ENCODE peak calls at places on chromosomes 2 and 18, in six cellular contexts. N is K562, B is stomach, M is uterus, F is endothelial cell of umbilical vein, K is ovary. Q is an unnamed sample.

GRCh38 chr2:85277416-85278158 is 50.2 kb downstream of the TGOLN2 start:
- DNase-seq in N (no peak), B (no peak), M (peak), F (peak), K (peak), Q (no peak)

GRCh38 chr2:101619191-101619591 is 78.3 kb upstream of the MAP4K4 start:
- DNase-seq in N (no peak), B (peak), M (peak), F (peak), K (no peak), Q (no peak)

GRCh38 chr18:46253498-46253897 is 149.3 kb downstream of the HAUS1 start:
- DNase-seq in N (no peak), B (no peak), M (peak), F (no peak), K (no peak), Q (no peak)

GRCh38 chr2:162293122-162293781 is 25.2 kb downstream of the IFIH1 start:
- DNase-seq in N (no peak), B (no peak), M (no peak), F (peak), K (no peak), Q (no peak)

GRCh38 chr2:237625777-237626176 is 1.6 kb upstream of the LRRFIP1 start:
- DNase-seq in N (no peak), B (no peak), M (no peak), F (no peak), K (no peak), Q (no peak)

GRCh38 chr18:69686861-69687260 is 260.8 kb downstream of the CD226 start:
- DNase-seq in N (no peak), B (no peak), M (no peak), F (no peak), K (no peak), Q (no peak)

GRCh38 chr2:106165556-106165955 is 28.5 kb downstream of the UXS1 start:
- DNase-seq in N (no peak), B (no peak), M (no peak), F (no peak), K (no peak), Q (no peak)

GRCh38 chr2:160932960-160933359 is 227.3 kb upstream of the TANK start:
- DNase-seq in N (no peak), B (no peak), M (no peak), F (no peak), K (no peak), Q (no peak)

GRCh38 chr2:55033076-55033742 is 17.0 kb downstream of the RTN4 start:
- DNase-seq in N (no peak), B (no peak), M (no peak), F (no peak), K (no peak), Q (no peak)

GRCh38 chr2:110116033-110116710 is 550 bp upstream of the MALL start:
- DNase-seq in N (no peak), B (no peak), M (no peak), F (peak), K (no peak), Q (no peak)

GRCh38 chr2:205276071-205276777 is 406.1 kb upstream of the NRP2 start:
- DNase-seq in N (no peak), B (no peak), M (no peak), F (no peak), K (no peak), Q (no peak)

GRCh38 chr18:25449046-25449445 is 97.1 kb upstream of the ZNF521 start:
- DNase-seq in N (no peak), B (no peak), M (no peak), F (no peak), K (no peak), Q (no peak)

GRCh38 chr2:164782323-164782722 is 59.3 kb downstream of the COBLL1 start:
- DNase-seq in N (no peak), B (no peak), M (no peak), F (peak), K (no peak), Q (no peak)

GRCh38 chr2:69200107-69200520 is 186.9 kb downstream of the GFPT1 start:
- DNase-seq in N (no peak), B (no peak), M (no peak), F (no peak), K (peak), Q (no peak)

GRCh38 chr18:9380571-9381390 is 46.2 kb downstream of the TWSG1 start:
- DNase-seq in N (no peak), B (no peak), M (no peak), F (no peak), K (no peak), Q (no peak)

GRCh38 chr18:79911009-79911870 is 40.2 kb downstream of the SLC66A2 start:
- DNase-seq in N (no peak), B (no peak), M (peak), F (no peak), K (no peak), Q (peak)

GRCh38 chr2:88530081-88530480 is 77.6 kb upstream of the FOXI3 start:
- DNase-seq in N (no peak), B (no peak), M (no peak), F (no peak), K (no peak), Q (no peak)

GRCh38 chr2:33421820-33422219 is 54.6 kb upstream of the RASGRP3 start:
- DNase-seq in N (no peak), B (no peak), M (no peak), F (no peak), K (no peak), Q (no peak)

GRCh38 chr2:63661076-63661475 is 72.3 kb downstream of the MDH1 start:
- DNase-seq in N (no peak), B (no peak), M (no peak), F (peak), K (no peak), Q (no peak)

GRCh38 chr2:241770185-241770935 is 6.3 kb upstream of the GAL3ST2 start:
- DNase-seq in N (peak), B (no peak), M (no peak), F (no peak), K (no peak), Q (peak)

GRCh38 chr2:11669454-11670291 is at the start of gene NTSR2:
- DNase-seq in N (peak), B (peak), M (peak), F (peak), K (peak), Q (no peak)

GRCh38 chr2:107362973-107363372 is 463.7 kb upstream of the RGPD4 start:
- DNase-seq in N (no peak), B (no peak), M (no peak), F (no peak), K (no peak), Q (no peak)

GRCh38 chr2:128563348-128563687 is 244.7 kb upstream of the HS6ST1 start:
- DNase-seq in N (no peak), B (no peak), M (peak), F (no peak), K (peak), Q (no peak)

GRCh38 chr18:14098428-14098827 is 33.8 kb downstream of the ZNF519 start:
- DNase-seq in N (no peak), B (no peak), M (no peak), F (no peak), K (no peak), Q (no peak)

GRCh38 chr2:216633616-216634316 is 546 bp downstream of the IGFBP2 start:
- DNase-seq in N (no peak), B (peak), M (no peak), F (peak), K (peak), Q (no peak)

GRCh38 chr2:71561441-71562267 is 108.3 kb downstream of the DYSF start:
- DNase-seq in N (no peak), B (no peak), M (no peak), F (no peak), K (no peak), Q (no peak)

GRCh38 chr2:3464401-3465005 is 54.8 kb downstream of the ADI1 start:
- DNase-seq in N (no peak), B (no peak), M (peak), F (no peak), K (peak), Q (no peak)

GRCh38 chr18:76496200-76496890 is 1.3 kb upstream of the ZNF516 start:
- DNase-seq in N (peak), B (peak), M (peak), F (no peak), K (peak), Q (no peak)

GRCh38 chr2:100240386-100240785 is 81.9 kb downstream of the LONRF2 start:
- DNase-seq in N (no peak), B (no peak), M (no peak), F (no peak), K (no peak), Q (no peak)

GRCh38 chr18:79393626-79394401 is 1.9 kb upstream of the NFATC1 start:
- DNase-seq in N (peak), B (peak), M (peak), F (peak), K (peak), Q (peak)

GRCh38 chr2:133241231-133241575 is 327.1 kb downstream of the NCKAP5 start:
- DNase-seq in N (no peak), B (no peak), M (no peak), F (no peak), K (no peak), Q (no peak)

GRCh38 chr2:191061381-191061982 is 47.5 kb upstream of the STAT1 start:
- DNase-seq in N (no peak), B (no peak), M (no peak), F (no peak), K (no peak), Q (no peak)

GRCh38 chr18:38545071-38545470 is 979.5 kb upstream of the CELF4 start:
- DNase-seq in N (no peak), B (no peak), M (no peak), F (no peak), K (no peak), Q (no peak)

GRCh38 chr2:216752855-216753505 is 57.6 kb upstream of the IGFBP5 start:
- DNase-seq in N (no peak), B (no peak), M (no peak), F (peak), K (no peak), Q (no peak)

GRCh38 chr2:17827785-17828184 is 11.5 kb downstream of the MSGN1 start:
- DNase-seq in N (no peak), B (no peak), M (no peak), F (no peak), K (no peak), Q (no peak)

GRCh38 chr2:218255441-218255840 is 5.4 kb upstream of the GPBAR1 start:
- DNase-seq in N (no peak), B (no peak), M (no peak), F (no peak), K (no peak), Q (no peak)
- TF ChIP-seq POLR2A in N (no peak), B (no peak), M (no peak), F (peak), K (no peak), Q (no peak)

DNA sequence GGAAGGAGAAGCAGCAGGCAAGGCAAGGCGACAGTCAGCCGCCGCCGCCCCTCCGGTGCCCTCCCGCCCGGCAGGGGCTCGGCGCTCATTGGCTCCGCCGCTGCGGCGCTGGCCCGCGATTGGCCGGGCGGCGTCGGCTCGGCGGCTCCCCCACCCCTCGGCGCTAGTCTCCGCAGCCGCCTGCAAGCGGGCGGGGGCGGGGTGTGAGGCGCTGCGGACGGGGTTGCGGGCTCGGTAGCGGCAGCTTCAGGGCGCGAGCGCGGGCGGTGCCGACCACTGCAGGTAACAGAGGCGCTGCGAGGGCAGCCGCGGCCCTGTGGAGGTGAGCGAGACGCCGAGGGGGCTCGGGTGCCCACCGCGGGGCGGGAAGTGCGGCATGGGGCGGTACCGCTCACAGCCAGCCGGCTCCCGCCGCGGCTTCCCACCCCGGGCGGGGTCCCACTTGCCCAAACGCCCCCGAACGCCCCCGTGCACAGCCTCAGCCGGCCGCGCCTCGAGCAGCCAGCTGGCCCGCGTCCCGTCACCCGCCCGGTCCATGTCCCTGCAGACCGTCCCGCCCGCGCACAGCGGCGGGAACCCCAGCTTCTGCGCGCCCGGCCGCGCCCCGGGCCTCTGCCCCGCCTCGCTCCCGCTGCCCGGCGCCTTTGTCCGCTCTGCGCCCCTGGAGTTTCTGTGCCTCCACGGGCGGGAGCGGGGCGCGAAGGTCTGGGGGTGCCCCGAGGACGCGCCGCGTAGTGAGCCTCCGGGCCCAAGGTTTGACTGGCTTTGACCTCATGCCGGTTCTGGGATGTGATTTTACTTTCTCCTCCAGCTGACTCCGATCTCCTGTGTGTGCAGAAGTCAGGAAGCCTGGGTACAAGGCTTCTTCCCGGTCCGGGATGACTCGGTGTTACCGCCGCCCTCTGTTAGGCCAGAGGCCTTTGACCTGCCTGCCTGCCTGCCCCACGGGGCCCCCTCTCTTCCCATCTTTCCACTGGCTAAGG is at the start of gene SANBR:
- DNase-seq in N (peak), B (peak), M (peak), F (peak), K (peak), Q (peak)
- TF ChIP-seq POLR2A in N (peak), B (no peak), M (peak), F (peak), K (no peak), Q (no peak)

DNA sequence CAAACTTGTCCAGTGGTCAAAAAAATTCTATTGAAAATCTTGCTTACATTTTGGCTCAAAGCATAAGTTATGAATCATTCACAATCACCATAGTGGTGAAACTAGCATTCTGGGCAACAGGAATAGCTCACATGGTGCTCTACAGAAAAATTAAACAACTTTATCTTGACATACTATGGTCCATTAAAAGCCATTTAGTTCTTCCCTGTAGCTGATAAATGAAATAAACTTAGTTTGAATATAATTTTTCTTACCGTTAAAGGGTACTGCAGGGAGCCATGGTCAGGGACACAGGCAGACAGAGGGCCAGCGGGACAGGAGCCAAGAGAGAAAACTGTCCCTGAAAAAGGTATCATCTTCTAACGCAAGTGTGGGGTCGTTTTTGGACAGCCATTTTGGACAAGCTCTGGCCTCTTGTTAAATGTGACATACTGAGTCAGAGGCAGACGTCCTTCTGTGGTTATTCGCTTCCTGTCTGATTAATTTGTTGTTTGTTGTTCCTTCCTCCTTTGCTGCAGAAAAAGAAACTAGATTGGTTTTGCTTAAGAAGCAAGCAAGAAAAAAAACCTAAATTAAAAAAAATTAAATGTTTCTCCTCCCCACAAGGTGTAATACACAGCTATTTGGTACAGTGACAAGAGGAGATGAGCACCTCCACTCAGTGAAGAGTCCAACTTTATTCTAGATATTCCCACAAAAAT is at the start of gene WIPF1:
- DNase-seq in N (no peak), B (no peak), M (no peak), F (peak), K (peak), Q (no peak)
- TF ChIP-seq POLR2A in N (no peak), B (no peak), M (peak), F (no peak), K (no peak), Q (no peak)

GRCh38 chr2:159286709-159287441 is 372 bp upstream of the WDSUB1 start:
- DNase-seq in N (peak), B (peak), M (peak), F (peak), K (peak), Q (peak)
- TF ChIP-seq POLR2A in N (peak), B (no peak), M (peak), F (peak), K (peak), Q (peak)

GRCh38 chr18:43542016-43542415 is 264.7 kb upstream of the SYT4 start:
- DNase-seq in N (no peak), B (no peak), M (no peak), F (no peak), K (no peak), Q (no peak)

GRCh38 chr18:43539862-43540261 is 262.6 kb upstream of the SYT4 start:
- DNase-seq in N (no peak), B (no peak), M (no peak), F (no peak), K (no peak), Q (no peak)

DNA sequence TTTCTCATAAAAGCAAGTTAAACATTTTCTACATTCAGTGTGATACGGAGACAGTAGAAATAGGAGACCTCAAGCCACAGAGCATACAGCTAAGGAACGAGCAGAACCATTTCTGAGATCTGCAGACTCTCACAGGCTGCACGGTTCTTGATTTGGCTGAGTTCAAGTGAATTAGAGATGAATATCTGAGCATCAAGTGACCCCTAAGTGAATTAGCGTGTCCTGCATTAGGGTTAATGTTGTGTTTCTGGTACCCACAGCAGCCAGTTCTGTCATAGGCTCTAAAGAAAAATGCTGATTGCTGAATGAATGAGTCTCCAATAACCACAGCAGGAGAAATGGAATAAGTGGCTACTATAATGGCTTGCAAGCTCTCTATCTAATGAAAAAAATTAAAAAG is 265.9 kb upstream of the SYT4 start:
- DNase-seq in N (no peak), B (no peak), M (no peak), F (no peak), K (no peak), Q (no peak)
- TF ChIP-seq POLR2A in N (no peak), B (no peak), M (no peak), F (no peak), K (no peak), Q (no peak)

DNA sequence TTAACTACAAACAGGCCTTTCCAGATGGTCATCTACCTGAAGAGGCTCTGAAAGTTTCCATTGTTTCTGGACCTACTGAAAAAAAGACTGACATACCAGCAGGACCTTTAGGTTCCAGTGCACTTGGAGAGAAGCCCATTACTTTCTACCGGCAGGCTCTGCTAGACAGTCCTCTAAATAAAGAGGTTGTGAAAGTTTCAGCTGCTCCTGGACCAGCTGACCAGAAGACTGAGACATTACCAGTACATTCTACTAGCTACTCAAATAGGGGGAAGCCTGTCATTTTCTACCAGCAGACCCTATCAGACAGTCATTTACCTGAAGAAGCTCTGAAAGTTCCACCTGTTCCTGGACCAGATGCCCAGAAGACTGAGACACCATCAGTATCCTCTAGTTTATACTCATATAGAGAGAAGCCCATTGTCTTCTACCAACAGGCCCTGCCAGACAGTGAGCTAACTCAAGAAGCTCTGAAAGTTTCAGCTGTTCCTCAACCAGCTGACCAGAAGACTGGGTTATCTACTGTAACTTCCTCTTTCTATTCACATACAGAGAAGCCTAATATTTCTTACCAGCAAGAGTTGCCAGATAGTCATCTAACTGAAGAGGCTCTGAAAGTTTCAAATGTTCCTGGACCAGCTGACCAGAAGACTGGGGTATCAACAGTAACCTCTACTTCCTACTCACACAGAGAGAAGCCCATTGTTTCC is 65.8 kb downstream of the ALMS1 start:
- DNase-seq in N (no peak), B (no peak), M (no peak), F (no peak), K (no peak), Q (no peak)
- TF ChIP-seq POLR2A in N (no peak), B (no peak), M (no peak), F (no peak), K (no peak), Q (no peak)

GRCh38 chr2:98606431-98606830 is 1.9 kb downstream of the COA5 start:
- DNase-seq in N (no peak), B (no peak), M (no peak), F (no peak), K (no peak), Q (no peak)

GRCh38 chr2:98598781-98599428 is 9.4 kb downstream of the COA5 start:
- DNase-seq in N (no peak), B (no peak), M (no peak), F (peak), K (no peak), Q (no peak)

GRCh38 chr2:98604547-98604946 is 3.8 kb downstream of the COA5 start:
- DNase-seq in N (no peak), B (no peak), M (no peak), F (no peak), K (no peak), Q (no peak)

GRCh38 chr2:98605076-98605475 is 3.2 kb downstream of the COA5 start:
- DNase-seq in N (no peak), B (no peak), M (no peak), F (no peak), K (no peak), Q (no peak)

GRCh38 chr2:98601532-98602132 is 6.7 kb downstream of the COA5 start:
- DNase-seq in N (peak), B (no peak), M (no peak), F (peak), K (no peak), Q (no peak)
- TF ChIP-seq POLR2A in N (peak), B (no peak), M (no peak), F (no peak), K (no peak), Q (no peak)

Q was measured in breast epithelium.